ENCODE peak calls at places on chromosomes 7 and 10, in nine cellular contexts. Y is NCI-H1436 treated with DMSO at 0.1 percent for 48 hours; R is ACHN; D is DMS153; E is hippocampal formation; U is activated CD4-positive, alpha-beta T cell treated with anti-CD3 and anti-CD28 coated beads, Interleukin-2, amount 10 ng/mL, durations not matched to agents 7 days and 5 days; Q is AG08395; W is SK-MEL-5; V is CD8-positive, alpha-beta T cell. S is an unnamed sample.

GRCh38 chr10:95881316-95881715 is 26.5 kb upstream of the CC2D2B start:
- DNase-seq in Y (no peak), R (no peak), D (no peak), E (no peak), U (no peak), Q (no peak), W (no peak), V (no peak), S (no peak)

GRCh38 chr10:104304346-104304745 is 33.9 kb downstream of the ITPRIP start:
- DNase-seq in Y (no peak), R (no peak), D (no peak), E (no peak), U (no peak), Q (no peak), W (no peak), V (no peak), S (no peak)

GRCh38 chr7:26653430-26653911 is 210.9 kb downstream of the SKAP2 start:
- DNase-seq in Y (no peak), R (peak; percentile 66), D (peak; percentile 31), E (no peak), U (no peak), Q (no peak), W (no peak), V (no peak), S (no peak)

GRCh38 chr7:127332884-127333283 is 59.6 kb downstream of the ZNF800 start:
- DNase-seq in Y (no peak), R (no peak), D (no peak), E (no peak), U (no peak), Q (no peak), W (no peak), V (no peak), S (no peak)

GRCh38 chr7:92680458-92680857 is 90.3 kb upstream of the FAM133B start:
- DNase-seq in Y (no peak), R (peak; percentile 21), D (no peak), E (no peak), U (no peak), Q (no peak), W (no peak), V (no peak), S (no peak)

GRCh38 chr10:96765406-96766240 is 45.3 kb upstream of the PIK3AP1 start:
- DNase-seq in Y (no peak), R (peak; percentile 71), D (peak; percentile 3), E (peak; percentile 28), U (peak; percentile 78), Q (peak; percentile 78), W (peak; percentile 61), V (peak; percentile 82), S (peak; percentile 66)

GRCh38 chr10:35423505-35424306 is 87.4 kb downstream of the CCNY start:
- DNase-seq in Y (no peak), R (no peak), D (no peak), E (no peak), U (no peak), Q (peak; percentile 63), W (no peak), V (no peak), S (no peak)

GRCh38 chr7:147196476-147196875 is 1079.9 kb downstream of the CNTNAP2 start:
- DNase-seq in Y (no peak), R (no peak), D (peak; percentile 40), E (no peak), U (no peak), Q (no peak), W (no peak), V (no peak), S (no peak)

GRCh38 chr10:78328592-78329404 is 295.1 kb downstream of the RPS24 start:
- DNase-seq in Y (no peak), R (no peak), D (no peak), E (no peak), U (no peak), Q (no peak), W (no peak), V (peak; percentile 13), S (no peak)

GRCh38 chr10:13528875-13529713 is at the start of gene BEND7:
- DNase-seq in Y (no peak), R (peak; percentile 63), D (no peak), E (no peak), U (no peak), Q (peak; percentile 67), W (peak; percentile 11), V (no peak), S (no peak)

S was measured in T-helper 1 cell.